ENCODE peak calls at places on chromosome 14, in six cellular contexts. W is keratinocyte; G is esophagus muscularis mucosa; E is IMR-90; F is naive thymus-derived CD4-positive, alpha-beta T cell; B is tibial nerve. S is an unnamed sample. For H3K9me3, the result is how much of the 10 kb centered on the place peaks cover.

GRCh38 chr14:74085047-74085637 is 386 bp downstream of the LIN52 start:
- DNase-seq in W (no peak), F (no peak), B (no peak), E (peak), G (no peak), S (no peak)

GRCh38 chr14:74516451-74517155 is 23.0 kb downstream of the ISCA2 start:
- DNase-seq in F (no peak), B (no peak), E (peak), W (peak), G (no peak), S (no peak)

GRCh38 chr14:79543966-79544365 is 667.3 kb downstream of the DIO2 start:
- DNase-seq in G (no peak), W (peak), F (no peak), B (no peak), E (peak), S (no peak)

GRCh38 chr14:32404784-32405573 is 75.9 kb downstream of the AKAP6 start:
- DNase-seq in G (no peak), B (no peak), W (no peak), E (no peak), F (no peak), S (no peak)

GRCh38 chr14:96102071-96102856 is 63.1 kb downstream of the C14orf132 start:
- DNase-seq in F (no peak), E (peak), W (no peak), G (no peak), B (no peak), S (no peak)

GRCh38 chr14:54312166-54312801 is 84.5 kb upstream of the CDKN3 start:
- DNase-seq in B (no peak), G (no peak), F (no peak), W (peak), E (peak), S (no peak)

GRCh38 chr14:50924236-50924635 is 20.0 kb downstream of the PYGL start:
- DNase-seq in E (no peak), W (no peak), B (no peak), F (no peak), G (no peak), S (no peak)

GRCh38 chr14:101025656-101026055 is 122.1 kb upstream of the RTL1 start:
- DNase-seq in F (no peak), B (peak), E (no peak), G (no peak), W (no peak), S (no peak)

GRCh38 chr14:100981808-100982207 is 78.3 kb upstream of the RTL1 start:
- DNase-seq in B (no peak), W (no peak), E (peak), G (no peak), F (no peak), S (no peak)

GRCh38 chr14:103520657-103521437 is 1.8 kb downstream of the CKB start:
- DNase-seq in W (no peak), E (peak), B (peak), G (no peak), F (peak), S (peak)

GRCh38 chr14:77965919-77966435 is 166.1 kb downstream of the ADCK1 start:
- DNase-seq in G (no peak), F (no peak), B (no peak), W (no peak), E (peak), S (no peak)

GRCh38 chr14:104680806-104681688 is 8.4 kb upstream of the INF2 start:
- DNase-seq in E (peak), W (no peak), G (no peak), B (no peak), F (no peak), S (no peak)

GRCh38 chr14:37901978-37902377 is 305.7 kb upstream of the SSTR1 start:
- DNase-seq in E (peak), W (no peak), G (no peak), F (no peak), B (peak), S (no peak)

GRCh38 chr14:34465069-34465859 is 3.2 kb upstream of the SPTSSA start:
- DNase-seq in W (no peak), G (no peak), E (peak), B (no peak), F (no peak), S (no peak)

GRCh38 chr14:36717363-36717762 is 55.7 kb downstream of the PAX9 start:
- DNase-seq in G (peak), W (no peak), B (no peak), E (no peak), F (no peak), S (no peak)

GRCh38 chr14:65927871-65928270 is 515.3 kb downstream of the FUT8 start:
- DNase-seq in G (peak), B (no peak), W (no peak), E (no peak), F (peak), S (peak)

GRCh38 chr14:64649383-64649998 is 54.7 kb upstream of the PLEKHG3 start:
- DNase-seq in G (no peak), E (no peak), B (peak), F (no peak), W (no peak), S (no peak)

GRCh38 chr14:83992857-83993256 is 1537.1 kb upstream of the FLRT2 start:
- DNase-seq in F (no peak), G (no peak), B (no peak), W (no peak), E (peak), S (no peak)

GRCh38 chr14:81313200-81313599 is 86.9 kb downstream of the STON2 start:
- DNase-seq in F (no peak), G (no peak), B (no peak), E (no peak), W (no peak), S (no peak)

GRCh38 chr14:55052259-55052930 is 948 bp downstream of the MAPK1IP1L start:
- DNase-seq in G (no peak), W (no peak), F (no peak), B (no peak), E (peak), S (no peak)

GRCh38 chr14:97298775-97299174 is 501.6 kb downstream of the VRK1 start:
- DNase-seq in W (no peak), B (no peak), G (no peak), E (no peak), F (no peak), S (no peak)

GRCh38 chr14:69979882-69980281 is 100.7 kb downstream of the SMOC1 start:
- DNase-seq in E (no peak), W (no peak), F (no peak), B (no peak), G (no peak), S (no peak)

GRCh38 chr14:30977752-30978151 is 47.7 kb upstream of the AP4S1 start:
- DNase-seq in W (no peak), F (no peak), G (no peak), E (no peak), B (no peak), S (no peak)

GRCh38 chr14:67485501-67486095 is 2.9 kb downstream of the TMEM229B start:
- DNase-seq in E (no peak), W (no peak), G (no peak), F (no peak), B (no peak), S (no peak)

GRCh38 chr14:69698572-69698971 is 68.4 kb upstream of the SRSF5 start:
- DNase-seq in F (no peak), W (no peak), G (no peak), B (no peak), E (no peak), S (no peak)

GRCh38 chr14:92783813-92784431 is 10.2 kb upstream of the GOLGA5 start:
- DNase-seq in G (no peak), W (no peak), E (peak), B (no peak), F (no peak), S (peak)

GRCh38 chr14:64549805-64550538 is at the start of gene PPP1R36:
- DNase-seq in G (no peak), B (no peak), E (no peak), F (peak), W (no peak), S (peak)

GRCh38 chr14:52918486-52918885 is 32.4 kb downstream of the FERMT2 start:
- DNase-seq in W (no peak), B (no peak), G (no peak), F (no peak), E (peak), S (no peak)

GRCh38 chr14:68576496-68577244 is 216.2 kb downstream of the ZFP36L1 start:
- DNase-seq in E (peak), F (no peak), W (no peak), G (no peak), B (no peak), S (no peak)

GRCh38 chr14:75457024-75457390 is 29.2 kb downstream of the JDP2 start:
- DNase-seq in W (no peak), F (no peak), G (no peak), B (no peak), E (no peak), S (no peak)

GRCh38 chr14:103858063-103858820 is 10.9 kb upstream of the PPP1R13B start:
- DNase-seq in B (no peak), F (no peak), G (no peak), W (no peak), E (no peak), S (no peak)

GRCh38 chr14:64137657-64138290 is 156.4 kb downstream of the ESR2 start:
- DNase-seq in F (no peak), B (no peak), E (peak), W (no peak), G (no peak), S (no peak)

GRCh38 chr14:49641697-49642129 is 6.7 kb upstream of the DNAAF2 start:
- DNase-seq in E (peak), B (no peak), G (no peak), F (no peak), W (no peak), S (no peak)

GRCh38 chr14:103281496-103282231 is 52.4 kb upstream of the EIF5 start:
- DNase-seq in W (no peak), F (no peak), B (no peak), G (no peak), E (peak), S (no peak)

GRCh38 chr14:106277503-106277902 is 751.1 kb downstream of the TMEM121 start:
- DNase-seq in E (no peak), W (no peak), G (no peak), F (no peak), B (no peak), S (no peak)
- H3K9me3 ChIP-seq in E (under half), W (under half), G (under half), F (under half), B (under half), S (under half)

DNA sequence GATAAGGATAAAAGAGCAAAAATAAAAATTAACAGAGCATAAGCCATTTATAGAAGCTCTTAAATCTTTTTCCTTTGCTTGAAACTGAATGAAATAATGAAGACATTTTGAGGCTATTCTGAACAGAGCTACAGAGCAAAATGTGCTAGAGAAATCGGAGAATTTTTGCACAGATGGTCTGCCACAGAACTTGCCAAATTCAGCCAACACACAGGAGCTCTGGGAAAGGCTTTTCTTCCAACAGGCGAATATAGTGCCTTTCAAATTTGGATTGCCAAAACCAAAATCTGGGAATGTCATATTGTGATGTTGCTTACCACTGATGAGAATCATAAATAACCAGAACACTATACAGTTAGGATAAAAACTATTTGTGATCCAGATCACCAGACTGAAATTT is 406.3 kb downstream of the RPL10L start:
- DNase-seq in G (no peak), W (no peak), E (no peak), B (no peak), F (no peak), S (no peak)
- H3K9me3 ChIP-seq in G (under half), W (under half), E (under half), B (under half), F (under half), S (under half)

GRCh38 chr14:57051633-57052032 is 217.1 kb downstream of the EXOC5 start:
- DNase-seq in F (no peak), E (no peak), B (no peak), W (no peak), G (no peak), S (no peak)
- H3K9me3 ChIP-seq in F (under half), E (under half), B (under half), W (under half), G (under half), S (under half)

GRCh38 chr14:33404054-33404453 is 465.4 kb downstream of the NPAS3 start:
- DNase-seq in E (peak), B (no peak), W (peak), F (no peak), G (no peak), S (no peak)

GRCh38 chr14:33404964-33405574 is 466.4 kb downstream of the NPAS3 start:
- DNase-seq in G (no peak), W (no peak), B (no peak), E (no peak), F (no peak), S (no peak)

GRCh38 chr14:33412450-33412849 is 473.8 kb downstream of the NPAS3 start:
- DNase-seq in W (no peak), B (no peak), E (no peak), F (no peak), G (no peak), S (no peak)

GRCh38 chr14:33406766-33407165 is 468.1 kb downstream of the NPAS3 start:
- DNase-seq in B (no peak), E (no peak), W (no peak), F (no peak), G (no peak), S (no peak)

DNA sequence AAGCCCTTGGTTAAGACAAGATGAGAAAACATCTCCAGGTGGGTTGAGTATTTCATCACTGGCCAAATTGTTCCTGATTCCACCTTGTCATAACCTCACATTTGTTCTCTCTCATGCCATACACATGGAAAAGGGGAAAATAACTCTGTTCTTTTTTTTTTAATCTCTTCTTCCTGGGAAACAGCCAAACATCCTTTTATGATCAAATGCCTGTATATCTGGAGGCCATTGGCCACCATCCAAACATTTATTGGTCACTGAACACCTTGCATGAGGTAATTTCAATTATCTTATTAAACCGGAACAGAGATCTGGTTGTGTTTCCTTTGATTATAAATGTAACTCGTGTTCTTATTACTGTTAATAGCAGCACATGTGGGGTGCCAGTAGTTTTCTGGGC is 469.6 kb downstream of the NPAS3 start:
- DNase-seq in W (no peak), E (no peak), G (no peak), B (no peak), F (no peak), S (no peak)
- H3K9me3 ChIP-seq in W (under half), E (under half), G (under half), B (under half), F (under half), S (under half)